ENCODE peak calls at places on chromosomes 2 and 18, in nine cellular contexts. I, Y, Z, W, N, X, T, P and J are unnamed samples.

GRCh38 chr2:234546770-234547169 is 49.9 kb upstream of the ARL4C start:
- DNase-seq in I (no peak), Y (no peak), Z (no peak), W (no peak), N (no peak), X (no peak), T (no peak), P (no peak), J (no peak)

GRCh38 chr2:129014432-129014831 is 695.8 kb upstream of the HS6ST1 start:
- DNase-seq in I (no peak), Y (no peak), Z (no peak), W (no peak), N (no peak), X (no peak), T (no peak), P (no peak), J (peak; percentile 81)

GRCh38 chr2:207746131-207746530 is 23.6 kb downstream of the FZD5 start:
- DNase-seq in I (peak; percentile 51), Y (peak; percentile 76), Z (peak; percentile 76), W (peak; percentile 79), N (peak; percentile 42), X (no peak), T (peak; percentile 72), P (peak; percentile 30), J (no peak)

GRCh38 chr2:1707771-1708351 is 36.5 kb downstream of the PXDN start:
- DNase-seq in I (peak; percentile 87), Y (no peak), Z (no peak), W (peak; percentile 90), N (peak; percentile 55), X (peak; percentile 95), T (peak; percentile 89), P (peak; percentile 71), J (no peak)

GRCh38 chr18:70491734-70492348 is 203.0 kb downstream of the SOCS6 start:
- DNase-seq in I (peak; percentile 37), Y (peak; percentile 78), Z (peak; percentile 57), W (peak; percentile 32), N (peak; percentile 72), X (no peak), T (peak; percentile 66), P (no peak), J (no peak)

GRCh38 chr2:118223487-118224136 is 135.3 kb downstream of the INSIG2 start:
- DNase-seq in I (no peak), Y (no peak), Z (no peak), W (no peak), N (no peak), X (no peak), T (peak; percentile 31), P (no peak), J (no peak)

GRCh38 chr2:216404010-216404618 is 8.2 kb upstream of the SMARCAL1 start:
- DNase-seq in I (no peak), Y (peak; percentile 48), Z (peak; percentile 35), W (peak; percentile 37), N (peak; percentile 36), X (no peak), T (peak; percentile 54), P (no peak), J (no peak)

GRCh38 chr2:207960911-207961310 is 64.4 kb downstream of the PLEKHM3 start:
- DNase-seq in I (no peak), Y (no peak), Z (no peak), W (no peak), N (no peak), X (no peak), T (no peak), P (peak; percentile 64), J (no peak)

GRCh38 chr18:75210274-75211001 is at the start of gene TSHZ1:
- DNase-seq in I (peak; percentile 58), Y (no peak), Z (peak; percentile 85), W (peak; percentile 88), N (peak; percentile 80), X (no peak), T (peak; percentile 80), P (peak; percentile 81), J (peak; percentile 90)

GRCh38 chr2:41972819-41973218 is 75.0 kb upstream of the PKDCC start:
- DNase-seq in I (no peak), Y (no peak), Z (peak; percentile 55), W (no peak), N (no peak), X (no peak), T (no peak), P (no peak), J (no peak)

GRCh38 chr18:64438178-64438577 is 289.3 kb upstream of the LINC00305 start:
- DNase-seq in I (no peak), Y (no peak), Z (no peak), W (no peak), N (no peak), X (no peak), T (no peak), P (no peak), J (no peak)

GRCh38 chr2:46801731-46802664 is 113.6 kb downstream of the MCFD2 start:
- DNase-seq in I (no peak), Y (no peak), Z (no peak), W (peak; percentile 60), N (no peak), X (peak; percentile 58), T (no peak), P (no peak), J (peak; percentile 72)

GRCh38 chr2:209629622-209630021 is 142.0 kb upstream of the UNC80 start:
- DNase-seq in I (no peak), Y (no peak), Z (no peak), W (peak; percentile 5), N (no peak), X (no peak), T (no peak), P (no peak), J (no peak)

GRCh38 chr2:25672500-25673169 is 742 bp downstream of the DTNB start:
- DNase-seq in I (peak; percentile 58), Y (no peak), Z (no peak), W (peak; percentile 22), N (peak; percentile 65), X (no peak), T (peak; percentile 57), P (peak; percentile 58), J (no peak)

GRCh38 chr18:58721586-58722160 is 50.4 kb downstream of the MALT1 start:
- DNase-seq in I (peak; percentile 79), Y (no peak), Z (no peak), W (peak; percentile 28), N (no peak), X (no peak), T (no peak), P (no peak), J (no peak)

GRCh38 chr2:209911486-209911885 is 91.0 kb upstream of the RPE start:
- DNase-seq in I (no peak), Y (no peak), Z (no peak), W (no peak), N (no peak), X (no peak), T (no peak), P (no peak), J (no peak)

GRCh38 chr2:145221032-145221431 is 701.1 kb upstream of the ZEB2 start:
- DNase-seq in I (no peak), Y (no peak), Z (peak; percentile 30), W (no peak), N (no peak), X (no peak), T (no peak), P (no peak), J (no peak)

GRCh38 chr2:121146630-121147029 is 138.4 kb downstream of the TFCP2L1 start:
- DNase-seq in I (no peak), Y (no peak), Z (no peak), W (no peak), N (no peak), X (no peak), T (no peak), P (no peak), J (no peak)

GRCh38 chr2:102082591-102083586 is 59.7 kb upstream of the IL1R1 start:
- DNase-seq in I (peak; percentile 41), Y (no peak), Z (peak; percentile 69), W (peak; percentile 91), N (no peak), X (no peak), T (peak; percentile 36), P (no peak), J (no peak)

GRCh38 chr2:86775323-86775722 is 15.4 kb downstream of the CD8A start:
- DNase-seq in I (no peak), Y (no peak), Z (no peak), W (no peak), N (no peak), X (no peak), T (no peak), P (no peak), J (no peak)

DNA sequence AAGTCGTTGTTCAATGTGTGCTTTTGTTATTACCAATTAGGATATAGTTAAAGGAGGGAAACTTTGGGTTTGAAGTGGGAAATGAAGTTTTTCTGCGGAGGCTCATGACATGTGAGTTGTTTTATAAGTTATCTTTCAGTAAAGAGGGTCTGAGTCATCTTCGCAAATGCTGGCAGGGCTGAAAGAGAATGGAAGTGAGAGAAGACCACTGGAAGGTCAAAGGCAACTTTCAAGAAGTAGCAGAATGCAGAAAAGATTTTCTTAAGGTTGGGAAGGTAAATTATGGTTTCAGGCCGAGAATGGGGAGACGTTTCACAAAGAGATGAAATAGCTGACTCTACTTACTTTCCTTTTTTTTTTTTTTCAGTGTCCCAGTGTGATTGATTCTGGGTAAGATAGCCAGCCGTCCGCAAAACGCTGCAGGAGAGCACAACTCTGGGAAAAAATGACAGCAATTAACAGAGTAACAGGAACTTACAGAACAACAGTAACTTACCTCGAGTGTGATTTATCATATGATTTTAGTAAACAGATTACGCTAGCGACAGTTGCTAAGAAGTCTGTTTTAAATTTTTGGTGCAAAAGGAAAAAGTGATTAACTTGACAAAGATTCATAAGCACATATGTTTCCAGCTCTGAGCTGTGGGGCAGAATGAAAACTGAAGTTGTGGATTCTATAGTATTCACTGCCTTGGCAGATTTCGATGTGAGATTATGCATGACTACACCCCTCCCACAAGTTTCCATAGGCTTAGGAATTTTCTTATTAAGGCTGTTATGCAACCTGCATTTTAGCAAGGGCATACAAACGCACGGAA is 46.8 kb upstream of the ACTR3 start:
- DNase-seq in I (no peak), Y (no peak), Z (peak; percentile 50), W (peak; percentile 63), N (no peak), X (no peak), T (peak; percentile 32), P (no peak), J (no peak)
- H3K27ac ChIP-seq in I (no peak overlapping the region), Y (no peak overlapping the region), Z (peak overlapping the region; percentile 23), W (no peak overlapping the region), N (no peak overlapping the region), X (no peak overlapping the region), T (no peak overlapping the region), P (peak overlapping the region; percentile 35), J (no peak overlapping the region)

GRCh38 chr18:10518595-10519273 is 7.1 kb upstream of the NAPG start:
- DNase-seq in I (peak; percentile 72), Y (peak; percentile 80), Z (peak; percentile 33), W (peak; percentile 36), N (peak; percentile 27), X (no peak), T (peak; percentile 81), P (peak; percentile 70), J (no peak)
- TF ChIP-seq CTCF in I (peak; percentile 57), Y (peak; percentile 62), Z (peak; percentile 32), W (peak; percentile 46), N (peak; percentile 13), X (peak; percentile 64), T (peak; percentile 52), P (peak; percentile 59), J (peak; percentile 33)

GRCh38 chr2:130807659-130808385 is 28.9 kb upstream of the ARHGEF4 start:
- DNase-seq in I (no peak), Y (no peak), Z (no peak), W (no peak), N (peak; percentile 83), X (no peak), T (no peak), P (no peak), J (no peak)
- H3K27ac ChIP-seq in I (no peak overlapping the region), Y (peak overlapping the region; percentile 79), Z (no peak overlapping the region), W (no peak overlapping the region), N (no peak overlapping the region), X (no peak overlapping the region), T (no peak overlapping the region), P (no peak overlapping the region), J (no peak overlapping the region)

GRCh38 chr18:23779696-23780303 is 90.5 kb downstream of the LAMA3 start:
- DNase-seq in I (no peak), Y (no peak), Z (no peak), W (peak; percentile 28), N (no peak), X (no peak), T (no peak), P (no peak), J (no peak)
- TF ChIP-seq CTCF in I (no peak), Y (no peak), Z (no peak), W (peak; percentile 11), N (no peak), X (no peak), T (no peak), P (no peak), J (no peak)